ENCODE peak calls at places on chromosomes 3 and 15, in five cellular contexts. F, M, B, K and D are unnamed samples.

GRCh38 chr3:156677120-156677479 is 2.7 kb downstream of the TIPARP start:
- DNase-seq in F (no peak), M (no peak), B (no peak), K (no peak), D (no peak)

GRCh38 chr3:162103808-162104207 is 607.2 kb downstream of the OTOL1 start:
- DNase-seq in F (no peak), M (no peak), B (no peak), K (no peak), D (no peak)

GRCh38 chr15:71294636-71295241 is 179.5 kb downstream of the THSD4 start:
- DNase-seq in F (peak), M (no peak), B (no peak), K (no peak), D (no peak)

GRCh38 chr15:28125673-28126651 is 26.8 kb upstream of the OCA2 start:
- DNase-seq in F (peak), M (peak), B (no peak), K (peak), D (peak)

GRCh38 chr3:120622870-120623718 is 27.0 kb downstream of the NDUFB4 start:
- DNase-seq in F (peak), M (peak), B (no peak), K (peak), D (peak)

GRCh38 chr3:354433-354832 is 157.9 kb downstream of the CHL1 start:
- DNase-seq in F (peak), M (peak), B (peak), K (peak), D (peak)

GRCh38 chr15:48469271-48469670 is 138.0 kb downstream of the DUT start:
- DNase-seq in F (no peak), M (no peak), B (no peak), K (no peak), D (no peak)

GRCh38 chr3:79011821-79012529 is 755.8 kb downstream of the ROBO1 start:
- DNase-seq in F (no peak), M (no peak), B (no peak), K (no peak), D (no peak)

GRCh38 chr15:70258369-70259029 is 160.8 kb upstream of the TLE3 start:
- DNase-seq in F (no peak), M (no peak), B (no peak), K (peak), D (peak)

DNA sequence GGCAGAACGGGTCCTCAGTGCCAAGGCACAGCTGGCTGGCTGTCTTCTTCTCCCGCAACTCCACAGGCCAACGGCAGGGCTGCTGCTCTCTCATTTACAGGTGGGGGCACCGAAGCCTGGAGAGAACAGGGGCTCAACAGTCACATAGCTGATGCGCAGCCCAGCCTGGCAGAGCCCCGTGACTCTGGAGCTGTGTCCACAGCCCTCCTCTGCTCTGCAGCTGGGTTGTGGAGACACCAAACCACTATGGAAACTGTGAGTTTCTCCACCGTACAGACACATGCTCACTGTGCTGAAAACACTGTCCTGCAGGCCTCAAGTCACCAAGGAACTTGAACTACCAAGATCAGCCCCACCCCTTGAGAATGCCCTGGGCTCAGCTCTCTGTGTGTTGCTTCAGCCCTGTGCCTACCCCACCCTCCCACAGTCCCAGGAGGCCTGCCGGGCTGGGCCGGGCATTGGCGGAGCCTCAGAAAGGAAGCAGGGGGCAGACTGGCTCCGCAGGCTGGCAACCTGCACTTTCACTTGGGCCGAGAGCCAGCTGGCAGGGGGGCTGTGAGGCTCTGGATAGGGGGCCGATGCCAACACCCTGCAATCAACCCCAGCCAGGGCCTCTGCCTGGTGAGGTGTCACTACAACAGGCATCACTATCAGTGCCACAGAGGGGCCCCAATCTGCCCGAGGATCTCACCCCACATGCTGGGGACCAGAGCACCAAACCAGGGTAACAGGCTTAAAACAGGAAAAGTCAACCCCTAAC is 113.7 kb upstream of the RPL32 start:
- DNase-seq in F (no peak), M (no peak), B (no peak), K (no peak), D (peak)
- TF ChIP-seq POLR2A in F (no peak), M (no peak), B (no peak), K (no peak), D (no peak)

GRCh38 chr3:8875831-8876230 is 87.4 kb downstream of the RAD18 start:
- DNase-seq in F (no peak), M (no peak), B (no peak), K (no peak), D (no peak)
- TF ChIP-seq MYC in F (no peak), M (no peak), B (no peak), K (no peak), D (no peak)

DNA sequence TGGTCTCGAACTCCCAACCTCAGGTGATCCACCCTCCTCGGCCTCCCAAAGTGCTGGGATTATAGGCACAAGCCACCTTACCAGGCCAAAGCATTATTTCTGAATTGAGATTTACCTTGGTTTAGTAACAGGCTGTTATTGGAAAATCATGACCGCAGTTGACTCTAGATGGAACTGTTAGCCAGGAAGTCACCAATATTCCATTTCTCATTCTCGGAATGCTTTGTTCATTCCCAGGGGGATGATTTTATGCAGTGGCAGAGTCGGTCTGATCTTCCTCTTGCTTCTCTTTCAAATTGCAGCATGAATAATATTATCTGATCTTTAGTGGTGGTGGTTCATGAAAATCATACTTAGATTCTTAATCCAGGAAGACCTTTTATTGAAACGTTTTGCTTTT is 195.5 kb upstream of the MBNL1 start:
- DNase-seq in F (no peak), M (no peak), B (no peak), K (no peak), D (no peak)
- TF ChIP-seq CTCF in F (no peak), M (peak), B (no peak), K (no peak), D (no peak)

DNA sequence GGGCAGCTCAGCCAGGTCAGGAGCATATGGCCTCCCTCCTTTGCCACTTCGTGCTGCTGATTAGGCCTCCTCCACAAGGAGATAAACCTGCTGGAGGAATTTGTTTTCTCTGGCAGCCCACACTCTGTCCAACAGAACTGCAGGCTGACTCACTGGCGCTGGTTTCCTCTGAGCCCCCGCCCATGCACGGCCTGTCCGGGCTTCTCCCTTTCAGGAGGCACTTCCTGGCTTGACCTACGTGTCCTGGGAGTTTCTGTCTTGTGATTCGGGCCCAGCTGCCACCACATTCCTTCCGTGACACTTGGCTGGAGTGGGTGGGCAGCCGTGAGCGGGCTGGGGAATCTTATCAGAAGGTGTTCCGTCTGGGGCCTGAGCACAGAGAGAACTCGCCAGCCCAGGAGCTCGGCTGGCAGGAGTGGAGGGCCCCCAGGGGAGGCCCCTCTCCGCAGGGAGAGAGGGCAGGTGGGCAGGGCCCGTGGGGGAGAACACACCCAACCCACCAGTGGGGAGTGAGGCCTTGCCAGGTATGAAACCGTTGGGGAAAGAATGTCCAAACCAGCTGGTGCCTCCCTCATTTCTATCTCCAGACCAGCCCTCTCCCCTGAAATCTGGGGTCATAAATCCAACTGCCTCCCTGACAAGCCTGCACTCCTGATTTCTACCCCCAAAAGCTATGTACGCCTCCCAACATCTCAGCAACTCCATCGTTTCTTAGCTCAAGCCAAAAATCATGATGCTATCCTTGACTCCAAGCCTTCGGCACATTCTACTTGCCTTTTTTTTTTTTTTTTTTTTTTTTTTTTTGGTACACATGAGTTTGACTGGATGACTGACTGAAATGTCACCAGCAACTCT is 110.6 kb upstream of the MEF2A start:
- DNase-seq in F (no peak), M (peak), B (no peak), K (peak), D (peak)
- TF ChIP-seq POLR2A in F (no peak), M (no peak), B (no peak), K (no peak), D (no peak)

DNA sequence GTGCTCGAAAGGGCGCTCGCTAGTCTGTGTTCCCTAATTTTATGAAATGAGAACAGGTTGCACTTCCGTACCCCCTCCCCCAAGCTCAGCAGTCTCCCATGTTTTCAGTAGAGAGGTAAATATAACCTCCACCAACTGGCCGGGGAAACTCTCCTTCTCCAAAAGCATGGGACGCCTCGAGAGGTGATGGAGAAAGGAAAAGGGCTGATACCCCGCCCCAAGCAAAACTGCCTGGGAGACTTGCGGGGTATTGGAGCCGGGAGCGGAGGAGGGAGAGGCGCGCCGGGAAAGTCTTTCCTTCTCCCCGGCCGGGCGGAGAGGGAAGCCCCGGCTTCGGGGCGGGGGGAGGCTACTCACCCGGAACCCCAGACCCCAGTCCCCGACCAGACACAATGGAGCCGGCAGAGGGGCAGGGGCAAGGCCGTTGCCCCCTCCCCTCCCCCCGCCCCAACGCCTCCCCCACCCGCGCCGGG is 583 bp downstream of the DCUN1D1 start:
- DNase-seq in F (peak), M (peak), B (no peak), K (peak), D (peak)
- TF ChIP-seq MYC in F (no peak), M (no peak), B (no peak), K (no peak), D (no peak)

GRCh38 chr15:89301304-89302089 is 33.1 kb downstream of the POLG start:
- DNase-seq in F (no peak), M (no peak), B (no peak), K (no peak), D (no peak)

GRCh38 chr15:89305395-89305794 is 29.2 kb downstream of the POLG start:
- DNase-seq in F (no peak), M (no peak), B (no peak), K (no peak), D (no peak)

GRCh38 chr15:89303986-89304385 is 30.6 kb downstream of the POLG start:
- DNase-seq in F (no peak), M (no peak), B (no peak), K (no peak), D (no peak)

DNA sequence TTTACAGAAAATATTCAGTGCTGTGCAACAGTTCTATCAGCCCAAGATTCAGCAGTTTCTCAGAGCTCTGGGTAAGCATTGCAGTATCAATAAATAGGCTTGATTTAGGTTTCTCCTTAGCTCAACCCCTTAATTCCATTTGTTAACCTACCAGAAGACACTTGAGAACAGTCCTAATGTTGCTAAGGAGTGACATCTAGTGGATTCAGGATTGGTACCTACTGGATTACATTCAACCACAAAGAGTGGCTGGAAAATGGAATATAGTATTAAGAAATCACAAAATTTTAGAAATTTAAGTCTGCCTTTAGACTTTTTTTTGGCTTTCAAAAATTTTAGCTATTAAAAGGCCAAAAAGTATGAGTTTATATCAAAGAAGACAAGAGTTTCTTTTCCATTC is 34.7 kb downstream of the POLG start:
- DNase-seq in F (no peak), M (no peak), B (no peak), K (no peak), D (no peak)
- TF ChIP-seq CTCF in F (peak), M (peak), B (peak), K (peak), D (no peak)

DNA sequence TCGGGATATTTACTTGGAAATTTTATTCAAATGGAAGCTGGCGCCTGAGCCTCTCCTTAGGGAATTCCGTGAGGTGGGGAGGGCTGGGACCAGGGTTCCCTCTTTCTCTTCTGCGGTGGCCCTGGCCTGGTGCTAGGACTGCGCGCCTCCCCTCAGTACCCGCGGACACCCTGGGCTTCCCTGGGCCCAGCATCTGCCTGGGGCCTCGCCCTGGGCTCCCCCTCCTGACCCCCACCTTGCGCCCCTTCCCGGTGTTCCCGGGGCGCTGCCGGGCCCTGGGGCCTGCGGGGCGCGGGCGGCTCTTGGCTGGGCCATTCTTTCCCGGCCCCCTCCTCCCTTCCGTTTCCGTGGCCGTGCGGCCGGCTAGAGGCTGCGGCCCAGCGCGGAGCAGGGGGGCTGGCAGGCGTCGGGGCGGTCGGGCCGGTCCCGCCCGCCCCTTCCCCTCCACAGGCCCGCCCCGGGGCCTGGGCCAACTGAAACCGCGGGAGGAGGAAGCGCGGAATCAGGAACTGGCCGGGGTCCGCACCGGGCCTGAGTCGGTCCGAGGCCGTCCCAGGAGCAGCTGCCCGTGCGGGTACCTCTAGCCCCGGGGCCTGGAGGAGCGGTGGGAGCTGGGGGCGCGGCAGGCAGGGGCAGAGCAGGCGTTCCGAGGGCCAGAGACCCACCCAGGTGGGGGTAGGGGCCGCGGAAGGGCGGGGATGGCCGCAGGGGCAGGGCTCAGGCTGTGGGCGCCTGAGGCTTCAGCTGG is at the start of gene FES:
- DNase-seq in F (no peak), M (no peak), B (no peak), K (no peak), D (peak)
- TF ChIP-seq POLR2A in F (no peak), M (no peak), B (peak), K (no peak), D (peak)

DNA sequence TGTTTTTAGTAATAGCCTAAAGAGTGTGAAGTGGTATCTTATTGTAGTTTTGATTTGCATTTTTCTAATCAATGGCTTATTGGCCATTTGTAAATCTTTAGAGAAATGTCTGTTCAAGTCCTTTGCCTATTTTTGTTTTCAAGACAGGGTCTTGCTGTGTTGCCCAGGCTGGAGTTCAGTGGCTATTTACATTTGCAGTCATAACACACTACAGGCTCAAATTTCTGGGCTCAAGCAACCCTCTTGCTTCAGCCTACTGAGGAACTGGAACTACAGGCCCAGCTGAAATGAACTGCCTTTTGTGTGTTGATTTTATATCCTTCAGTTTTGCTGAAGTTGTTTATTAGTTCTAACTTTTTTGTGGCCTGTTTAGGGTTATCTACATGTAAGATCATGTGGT is 27.9 kb downstream of the BSN start:
- DNase-seq in F (no peak), M (no peak), B (no peak), K (no peak), D (no peak)
- TF ChIP-seq MYC in F (no peak), M (no peak), B (no peak), K (no peak), D (no peak)

GRCh38 chr3:112699436-112699978 is 58.6 kb upstream of the CCDC80 start:
- DNase-seq in F (no peak), M (no peak), B (no peak), K (peak), D (no peak)
- TF ChIP-seq CTCF in F (no peak), M (no peak), B (no peak), K (no peak), D (no peak)

DNA sequence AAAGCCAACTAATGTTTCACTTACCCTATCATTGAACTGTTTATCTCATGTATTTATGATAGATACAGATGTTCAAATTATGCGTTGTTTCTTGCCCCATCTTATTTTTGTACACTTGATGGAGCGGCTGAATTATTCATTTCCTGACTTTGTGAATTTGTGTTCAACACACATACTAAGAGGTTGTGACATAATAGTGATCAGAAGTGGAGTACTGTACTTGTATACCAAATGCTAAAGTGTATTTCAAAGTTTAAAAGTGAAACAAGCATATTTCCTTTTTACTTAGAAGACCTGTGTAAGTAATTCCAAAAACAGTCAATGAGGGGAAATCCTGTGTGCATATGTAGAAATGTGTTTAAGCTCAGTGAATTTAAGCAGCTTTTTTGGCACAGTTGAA is 1.8 kb downstream of the NFKBIZ start:
- DNase-seq in F (no peak), M (no peak), B (no peak), K (no peak), D (no peak)
- TF ChIP-seq POLR2A in F (no peak), M (no peak), B (no peak), K (no peak), D (no peak)